ENCODE peak calls at places on chromosomes 5 and 9, in eight cellular contexts. F is GM04504; E is AG08395; W is lower leg skin; M is activated CD8-positive, alpha-beta memory T cell treated with anti-CD3 and anti-CD28 coated beads for 1 hour; C is cerebellum; Z is GF-D8; L is nucleus accumbens. Q is an unnamed sample.

GRCh38 chr9:32596096-32596865 is 23.3 kb upstream of the NDUFB6 start:
- DNase-seq in F (no peak), E (no peak), W (no peak), M (no peak), C (no peak), Z (peak), L (no peak), Q (no peak)

GRCh38 chr5:66197764-66198405 is 53.8 kb downstream of the SREK1 start:
- DNase-seq in F (no peak), E (no peak), W (no peak), M (no peak), C (no peak), Z (no peak), L (no peak), Q (no peak)

GRCh38 chr5:155252717-155253116 is 239.2 kb downstream of the KIF4B start:
- DNase-seq in F (no peak), E (no peak), W (no peak), M (no peak), C (no peak), Z (no peak), L (no peak), Q (no peak)

GRCh38 chr9:116791314-116791713 is 104.2 kb downstream of the TRIM32 start:
- DNase-seq in F (no peak), E (no peak), W (no peak), M (no peak), C (no peak), Z (no peak), L (no peak), Q (no peak)

GRCh38 chr9:13205824-13206223 is 73.7 kb downstream of the MPDZ start:
- DNase-seq in F (no peak), E (no peak), W (no peak), M (no peak), C (no peak), Z (no peak), L (no peak), Q (no peak)

GRCh38 chr9:73153793-73154227 is 2.1 kb downstream of the ANXA1 start:
- DNase-seq in F (no peak), E (peak), W (no peak), M (no peak), C (no peak), Z (peak), L (no peak), Q (no peak)

GRCh38 chr5:172052454-172053236 is 46.2 kb upstream of the FBXW11 start:
- DNase-seq in F (peak), E (peak), W (no peak), M (no peak), C (peak), Z (no peak), L (no peak), Q (no peak)

GRCh38 chr5:134112726-134113571 is 1.5 kb upstream of the TCF7 start:
- DNase-seq in F (no peak), E (no peak), W (no peak), M (no peak), C (no peak), Z (no peak), L (no peak), Q (no peak)

GRCh38 chr9:137009938-137010732 is 13.8 kb upstream of the CLIC3 start:
- DNase-seq in F (no peak), E (no peak), W (no peak), M (no peak), C (no peak), Z (no peak), L (no peak), Q (no peak)

GRCh38 chr9:18861599-18862546 is 171.1 kb downstream of the SAXO1 start:
- DNase-seq in F (no peak), E (no peak), W (no peak), M (no peak), C (no peak), Z (no peak), L (no peak), Q (no peak)

GRCh38 chr5:143199843-143200242 is 203.6 kb downstream of the NR3C1 start:
- DNase-seq in F (no peak), E (no peak), W (no peak), M (no peak), C (no peak), Z (no peak), L (no peak), Q (no peak)

GRCh38 chr5:1181451-1182359 is 19.7 kb upstream of the SLC6A19 start:
- DNase-seq in F (no peak), E (no peak), W (no peak), M (no peak), C (no peak), Z (no peak), L (no peak), Q (no peak)

GRCh38 chr5:37248387-37248969 is 698 bp downstream of the CPLANE1 start:
- DNase-seq in F (no peak), E (no peak), W (no peak), M (no peak), C (no peak), Z (no peak), L (no peak), Q (no peak)

GRCh38 chr9:104682642-104683041 is 11.7 kb upstream of the OR13D1 start:
- DNase-seq in F (peak), E (peak), W (no peak), M (no peak), C (peak), Z (peak), L (no peak), Q (no peak)

GRCh38 chr5:149895416-149896345 is 48.9 kb downstream of the PDE6A start:
- DNase-seq in F (no peak), E (no peak), W (no peak), M (no peak), C (no peak), Z (no peak), L (no peak), Q (no peak)

GRCh38 chr5:151016700-151017099 is 3.7 kb upstream of the GPX3 start:
- DNase-seq in F (no peak), E (no peak), W (no peak), M (no peak), C (no peak), Z (peak), L (no peak), Q (no peak)

GRCh38 chr9:113638916-113639315 is 175.4 kb downstream of the RGS3 start:
- DNase-seq in F (no peak), E (no peak), W (no peak), M (no peak), C (no peak), Z (no peak), L (no peak), Q (no peak)

GRCh38 chr5:139951983-139952382 is 91.1 kb downstream of the NRG2 start:
- DNase-seq in F (no peak), E (no peak), W (no peak), M (no peak), C (no peak), Z (no peak), L (no peak), Q (no peak)

GRCh38 chr5:178595145-178595544 is 5.0 kb upstream of the COL23A1 start:
- DNase-seq in F (no peak), E (no peak), W (no peak), M (no peak), C (no peak), Z (no peak), L (no peak), Q (no peak)

GRCh38 chr5:133610489-133611356 is 1.6 kb downstream of the FSTL4 start:
- DNase-seq in F (peak), E (peak), W (no peak), M (no peak), C (peak), Z (no peak), L (no peak), Q (peak)

GRCh38 chr5:16411741-16412455 is 53.7 kb downstream of the ZNF622 start:
- DNase-seq in F (peak), E (peak), W (no peak), M (no peak), C (no peak), Z (no peak), L (no peak), Q (no peak)

GRCh38 chr9:15018238-15018637 is 108.0 kb upstream of the FREM1 start:
- DNase-seq in F (no peak), E (no peak), W (no peak), M (no peak), C (no peak), Z (no peak), L (no peak), Q (no peak)

GRCh38 chr9:134358026-134358967 is 32.0 kb downstream of the RXRA start:
- DNase-seq in F (no peak), E (no peak), W (no peak), M (no peak), C (no peak), Z (peak), L (no peak), Q (peak)

GRCh38 chr5:59272744-59273427 is 620.6 kb downstream of the PDE4D start:
- DNase-seq in F (no peak), E (no peak), W (no peak), M (no peak), C (no peak), Z (no peak), L (no peak), Q (no peak)

GRCh38 chr9:13873212-13873611 is 440.7 kb downstream of the NFIB start:
- DNase-seq in F (no peak), E (no peak), W (no peak), M (no peak), C (no peak), Z (no peak), L (no peak), Q (no peak)

GRCh38 chr9:137083418-137084004 is 3.3 kb upstream of the MAN1B1 start:
- DNase-seq in F (peak), E (peak), W (peak), M (no peak), C (no peak), Z (no peak), L (no peak), Q (peak)

GRCh38 chr9:108838017-108838416 is 17.8 kb downstream of the ACTL7B start:
- DNase-seq in F (no peak), E (no peak), W (no peak), M (no peak), C (no peak), Z (no peak), L (no peak), Q (no peak)

GRCh38 chr9:81002920-81003319 is 686.4 kb downstream of the TLE1 start:
- DNase-seq in F (no peak), E (no peak), W (no peak), M (no peak), C (no peak), Z (no peak), L (no peak), Q (no peak)

GRCh38 chr5:145774442-145774841 is 60.7 kb downstream of the PRELID2 start:
- DNase-seq in F (no peak), E (no peak), W (no peak), M (no peak), C (no peak), Z (no peak), L (no peak), Q (no peak)

GRCh38 chr5:137833463-137833862 is 34.2 kb upstream of the MYOT start:
- DNase-seq in F (peak), E (peak), W (no peak), M (no peak), C (no peak), Z (no peak), L (no peak), Q (no peak)

GRCh38 chr5:2184563-2185540 is 302.1 kb upstream of the IRX4 start:
- DNase-seq in F (no peak), E (no peak), W (peak), M (no peak), C (no peak), Z (no peak), L (no peak), Q (no peak)

GRCh38 chr5:109911731-109912130 is 222.0 kb downstream of the MAN2A1 start:
- DNase-seq in F (peak), E (peak), W (no peak), M (no peak), C (no peak), Z (no peak), L (no peak), Q (no peak)